ENCODE peak calls at places on chromosomes 6 and 20, in eight cellular contexts. C, J, W, U, S, A, I and Z are unnamed samples. For H3K4me1, the result is how much of the 10 kb centered on the place peaks cover.

GRCh38 chr20:2178328-2179232 is 77.0 kb downstream of the STK35 start:
- DNase-seq in C (no peak), J (no peak), W (no peak), U (no peak), S (no peak), A (no peak), I (no peak), Z (peak)

GRCh38 chr6:134472661-134473060 is 154.7 kb upstream of the SGK1 start:
- DNase-seq in C (no peak), J (no peak), W (no peak), U (no peak), S (no peak), A (no peak), I (no peak), Z (no peak)

GRCh38 chr6:40517654-40518053 is 69.5 kb downstream of the LRFN2 start:
- DNase-seq in C (no peak), J (no peak), W (no peak), U (no peak), S (no peak), A (no peak), I (no peak), Z (no peak)

GRCh38 chr20:64247970-64248841 is 7.3 kb upstream of the PCMTD2 start:
- DNase-seq in C (no peak), J (no peak), W (no peak), U (no peak), S (no peak), A (no peak), I (no peak), Z (no peak)

GRCh38 chr6:1087112-1087843 is 224.6 kb upstream of the FOXQ1 start:
- DNase-seq in C (no peak), J (no peak), W (no peak), U (no peak), S (no peak), A (no peak), I (no peak), Z (no peak)

GRCh38 chr20:41560971-41561370 is 57.2 kb downstream of the CHD6 start:
- DNase-seq in C (no peak), J (no peak), W (no peak), U (no peak), S (no peak), A (no peak), I (no peak), Z (no peak)

GRCh38 chr6:45590225-45590624 is 212.5 kb upstream of the SUPT3H start:
- DNase-seq in C (no peak), J (no peak), W (no peak), U (no peak), S (peak), A (peak), I (no peak), Z (peak)

GRCh38 chr6:63267828-63268227 is 52.0 kb downstream of the LGSN start:
- DNase-seq in C (no peak), J (no peak), W (no peak), U (no peak), S (no peak), A (no peak), I (no peak), Z (no peak)

GRCh38 chr6:56613247-56613851 is 29.3 kb downstream of the DST start:
- DNase-seq in C (no peak), J (no peak), W (no peak), U (no peak), S (no peak), A (no peak), I (no peak), Z (no peak)

GRCh38 chr6:46325561-46326525 is 155.1 kb upstream of the ENPP5 start:
- DNase-seq in C (no peak), J (peak), W (peak), U (no peak), S (peak), A (no peak), I (no peak), Z (peak)

GRCh38 chr6:16092990-16093389 is 35.9 kb upstream of the MYLIP start:
- DNase-seq in C (no peak), J (no peak), W (no peak), U (no peak), S (no peak), A (no peak), I (no peak), Z (no peak)

GRCh38 chr6:13488015-13488895 is 855 bp upstream of the GFOD1 start:
- DNase-seq in C (no peak), J (peak), W (peak), U (no peak), S (peak), A (no peak), I (no peak), Z (no peak)

GRCh38 chr20:12269579-12269978 is 351.9 kb downstream of the BTBD3 start:
- DNase-seq in C (no peak), J (peak), W (no peak), U (no peak), S (no peak), A (no peak), I (no peak), Z (no peak)

GRCh38 chr20:24461848-24462247 is 7.6 kb upstream of the SYNDIG1 start:
- DNase-seq in C (no peak), J (no peak), W (no peak), U (no peak), S (no peak), A (no peak), I (no peak), Z (no peak)

GRCh38 chr20:51492167-51493092 is 50.1 kb downstream of the NFATC2 start:
- DNase-seq in C (peak), J (peak), W (peak), U (peak), S (peak), A (no peak), I (no peak), Z (peak)

GRCh38 chr6:45272626-45273025 is 55.5 kb upstream of the RUNX2 start:
- DNase-seq in C (no peak), J (no peak), W (no peak), U (no peak), S (no peak), A (no peak), I (no peak), Z (no peak)

GRCh38 chr20:23331450-23331849 is 19.1 kb upstream of the NXT1 start:
- DNase-seq in C (no peak), J (no peak), W (no peak), U (no peak), S (no peak), A (no peak), I (no peak), Z (no peak)

GRCh38 chr6:45486739-45487138 is 109.0 kb upstream of the SUPT3H start:
- DNase-seq in C (no peak), J (no peak), W (no peak), U (no peak), S (no peak), A (no peak), I (no peak), Z (no peak)

GRCh38 chr6:119346450-119346849 is 3.1 kb downstream of the MAN1A1 start:
- DNase-seq in C (no peak), J (no peak), W (no peak), U (no peak), S (peak), A (no peak), I (no peak), Z (no peak)
- H3K4me1 ChIP-seq in C (under half), J (under half), W (under half), U (under half), S (under half), A (half or more), I (under half), Z (under half)

DNA sequence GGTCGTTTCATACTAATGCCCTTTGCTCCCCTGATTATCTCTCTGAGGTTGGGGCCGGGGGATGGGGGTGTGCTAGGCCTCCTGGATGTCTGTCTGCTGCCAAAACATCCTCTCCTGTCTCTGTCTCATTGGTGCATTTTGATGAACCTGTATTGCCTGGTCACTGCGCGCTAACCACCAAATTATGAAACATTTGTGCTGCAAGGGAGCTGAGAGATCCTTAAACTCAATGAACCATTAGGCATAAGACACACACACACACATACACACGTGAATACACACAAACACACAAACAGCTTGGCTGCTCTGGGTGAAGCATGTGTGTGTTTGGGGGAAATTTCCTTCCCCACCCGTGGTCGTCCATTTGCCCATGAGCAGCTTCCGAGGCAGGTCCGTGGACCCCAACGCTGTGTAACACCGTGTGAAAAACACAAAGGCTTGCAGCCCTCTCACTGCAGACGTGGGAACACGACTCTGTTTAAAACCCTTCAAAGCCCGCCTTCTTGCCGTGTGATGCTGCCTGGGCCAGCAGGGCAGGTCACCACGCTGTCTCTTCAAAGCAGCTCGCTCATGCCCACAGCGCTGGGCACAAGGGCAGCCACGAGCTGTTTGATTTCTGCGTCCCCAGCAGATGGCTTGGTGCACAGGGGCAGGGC is 96.6 kb downstream of the CDH26 start:
- DNase-seq in C (no peak), J (no peak), W (no peak), U (no peak), S (no peak), A (no peak), I (no peak), Z (no peak)
- H3K27ac ChIP-seq in C (no peak), J (no peak), W (no peak), U (no peak), S (no peak), A (no peak), I (no peak), Z (no peak)

DNA sequence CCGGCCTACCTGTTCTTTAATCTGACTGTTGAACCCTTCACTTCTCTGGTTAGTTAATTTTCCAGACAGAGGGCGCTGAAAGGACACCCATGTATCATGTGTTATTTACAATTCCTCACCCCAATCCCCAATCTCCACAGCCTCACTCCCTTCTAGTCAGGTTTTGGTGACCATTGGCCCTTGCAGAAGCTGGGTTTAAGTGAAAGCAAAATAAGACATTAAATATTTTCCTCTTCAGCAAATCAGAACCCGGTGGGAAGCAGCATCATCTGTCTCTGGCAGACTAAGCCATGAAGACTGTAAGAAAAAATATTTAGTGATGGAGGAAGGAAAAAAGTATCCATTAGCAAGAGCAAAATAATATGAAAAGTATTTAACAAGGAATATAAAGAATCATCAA is 9.4 kb upstream of the HLA-DQA1 start:
- DNase-seq in C (no peak), J (peak), W (no peak), U (peak), S (no peak), A (no peak), I (no peak), Z (peak)
- H3K4me1 ChIP-seq in C (under half), J (under half), W (under half), U (under half), S (under half), A (under half), I (under half), Z (under half)

GRCh38 chr6:139540276-139540675 is 165.8 kb upstream of the CITED2 start:
- DNase-seq in C (no peak), J (no peak), W (no peak), U (peak), S (peak), A (no peak), I (no peak), Z (peak)
- H3K27ac ChIP-seq in C (no peak), J (no peak), W (no peak), U (no peak), S (peak), A (peak), I (no peak), Z (no peak)

GRCh38 chr20:33828326-33828834 is 17.2 kb downstream of the CHMP4B start:
- DNase-seq in C (no peak), J (no peak), W (no peak), U (no peak), S (no peak), A (no peak), I (no peak), Z (no peak)

GRCh38 chr20:33829636-33830035 is 18.5 kb downstream of the CHMP4B start:
- DNase-seq in C (no peak), J (no peak), W (no peak), U (no peak), S (no peak), A (no peak), I (no peak), Z (no peak)

GRCh38 chr20:33832113-33832853 is 21.1 kb downstream of the CHMP4B start:
- DNase-seq in C (no peak), J (peak), W (peak), U (no peak), S (no peak), A (no peak), I (no peak), Z (peak)

GRCh38 chr20:33828912-33829560 is 17.9 kb downstream of the CHMP4B start:
- DNase-seq in C (no peak), J (no peak), W (no peak), U (no peak), S (no peak), A (no peak), I (no peak), Z (no peak)

GRCh38 chr20:33830371-33830770 is 19.2 kb downstream of the CHMP4B start:
- DNase-seq in C (no peak), J (no peak), W (no peak), U (no peak), S (peak), A (no peak), I (no peak), Z (peak)
- H3K4me1 ChIP-seq in C (under half), J (under half), W (under half), U (under half), S (under half), A (half or more), I (under half), Z (half or more)

DNA sequence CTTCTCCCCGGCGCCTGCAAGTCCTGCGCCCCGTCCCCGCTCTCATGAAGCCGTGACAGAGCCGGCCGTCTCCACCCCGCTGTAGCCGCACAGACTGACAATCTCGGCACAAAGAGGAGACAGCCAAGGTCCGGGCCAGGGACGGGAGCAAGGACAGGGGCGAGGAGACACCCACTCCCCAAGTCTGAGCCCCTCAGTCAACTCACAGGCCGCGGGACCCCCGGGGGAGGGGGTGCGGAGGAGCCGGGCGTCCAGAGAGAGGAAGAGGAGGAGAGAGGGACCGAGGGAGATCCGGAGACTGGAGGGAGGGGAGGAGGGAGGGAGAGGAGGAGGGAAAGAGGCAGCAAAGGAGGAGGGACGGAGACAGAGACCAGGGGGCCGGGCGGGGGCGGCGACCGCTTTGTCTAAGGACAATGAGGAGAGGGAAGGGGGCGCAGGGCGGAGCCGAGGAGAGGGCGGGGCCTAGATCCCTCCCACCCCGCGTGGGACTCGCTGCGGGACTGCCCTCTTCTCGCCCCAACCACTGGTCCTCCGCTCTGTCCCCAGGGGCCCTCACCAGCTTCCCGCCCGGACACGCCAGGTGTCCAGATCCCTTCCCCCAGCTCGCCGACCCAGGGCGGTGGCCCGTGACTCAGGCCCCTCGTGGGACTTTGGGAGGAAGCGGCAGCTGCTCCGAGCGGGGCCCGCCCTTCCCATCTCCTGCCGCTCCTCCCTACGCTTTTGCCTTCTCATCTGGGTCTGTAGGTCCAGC is 638 bp upstream of the PPP1R18 start:
- DNase-seq in C (peak), J (peak), W (peak), U (peak), S (peak), A (peak), I (no peak), Z (peak)
- H3K27ac ChIP-seq in C (peak), J (peak), W (peak), U (peak), S (peak), A (peak), I (no peak), Z (peak)

DNA sequence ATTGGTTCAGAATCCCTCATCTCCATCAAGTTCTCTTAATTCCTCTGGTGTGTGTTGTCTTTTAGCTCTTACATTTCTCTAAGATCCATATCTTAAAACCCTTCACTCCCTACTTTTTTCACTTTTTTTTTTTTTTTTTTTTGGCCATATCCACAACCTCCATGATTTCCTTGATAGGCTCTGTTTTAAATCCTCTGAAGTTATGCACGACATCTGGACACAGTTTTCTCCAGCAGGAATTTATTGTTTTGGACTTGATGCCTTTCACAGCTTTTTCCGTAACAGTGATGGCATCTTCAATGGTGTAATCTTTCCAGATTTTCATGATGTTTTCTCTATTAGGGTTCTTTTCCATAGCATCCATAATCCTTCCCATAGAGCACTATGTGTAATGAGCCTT is 57.0 kb downstream of the NCOA3 start:
- DNase-seq in C (no peak), J (no peak), W (no peak), U (no peak), S (peak), A (no peak), I (no peak), Z (peak)
- H3K4me1 ChIP-seq in C (under half), J (under half), W (under half), U (under half), S (under half), A (half or more), I (under half), Z (under half)

GRCh38 chr6:144052488-144052887 is 42.9 kb downstream of the SF3B5 start:
- DNase-seq in C (no peak), J (no peak), W (no peak), U (no peak), S (no peak), A (no peak), I (no peak), Z (no peak)
- H3K27ac ChIP-seq in C (no peak), J (no peak), W (no peak), U (no peak), S (no peak), A (no peak), I (no peak), Z (no peak)